ENCODE peak calls at places on chromosome 2, in nine cellular contexts. Q, Z, C, I, S, B, E, O and H are unnamed samples.

GRCh38 chr2:23823863-23824262 is 103.1 kb downstream of the ATAD2B start:
- DNase-seq in Q (no peak), Z (no peak), C (no peak), I (no peak), S (no peak), B (no peak), E (no peak), O (no peak), H (no peak)

GRCh38 chr2:111702119-111702808 is 181.7 kb downstream of the ANAPC1 start:
- DNase-seq in Q (peak; percentile 68), Z (peak; percentile 71), C (peak; percentile 44), I (peak; percentile 52), S (peak; percentile 53), B (peak; percentile 76), E (peak; percentile 75), O (peak; percentile 41), H (peak; percentile 84)

GRCh38 chr2:72165792-72166191 is 18.1 kb upstream of the CYP26B1 start:
- DNase-seq in Q (no peak), Z (peak; percentile 58), C (no peak), I (peak; percentile 36), S (no peak), B (peak; percentile 75), E (no peak), O (peak; percentile 48), H (peak; percentile 83)

GRCh38 chr2:240988146-240988545 is 10.3 kb upstream of the SNED1 start:
- DNase-seq in Q (no peak), Z (peak; percentile 45), C (no peak), I (peak; percentile 20), S (peak; percentile 50), B (peak; percentile 52), E (peak; percentile 44), O (peak; percentile 29), H (no peak)

GRCh38 chr2:160305081-160305750 is 105.1 kb upstream of the ITGB6 start:
- DNase-seq in Q (no peak), Z (peak; percentile 75), C (no peak), I (peak; percentile 83), S (peak; percentile 64), B (peak; percentile 92), E (peak; percentile 74), O (peak; percentile 91), H (peak; percentile 39)

GRCh38 chr2:28751956-28752607 is 452 bp downstream of the PPP1CB start:
- DNase-seq in Q (peak; percentile 89), Z (no peak), C (no peak), I (no peak), S (no peak), B (no peak), E (no peak), O (no peak), H (peak; percentile 17)

GRCh38 chr2:152539424-152539823 is 177.8 kb downstream of the PRPF40A start:
- DNase-seq in Q (no peak), Z (no peak), C (no peak), I (no peak), S (no peak), B (no peak), E (no peak), O (no peak), H (no peak)

GRCh38 chr2:3953117-3953516 is 249.7 kb downstream of the DCDC2C start:
- DNase-seq in Q (no peak), Z (no peak), C (no peak), I (no peak), S (no peak), B (no peak), E (no peak), O (no peak), H (no peak)

GRCh38 chr2:178241852-178242551 is 47.7 kb downstream of the OSBPL6 start:
- DNase-seq in Q (no peak), Z (peak; percentile 87), C (no peak), I (peak; percentile 94), S (peak; percentile 95), B (peak; percentile 92), E (peak; percentile 98), O (peak; percentile 81), H (peak; percentile 96)

GRCh38 chr2:241701155-241701404 is 759 bp upstream of the ING5 start:
- DNase-seq in Q (no peak), Z (peak; percentile 62), C (no peak), I (peak; percentile 76), S (no peak), B (peak; percentile 66), E (peak; percentile 63), O (no peak), H (no peak)

GRCh38 chr2:171419333-171419732 is 14.5 kb downstream of the METTL8 start:
- DNase-seq in Q (no peak), Z (no peak), C (no peak), I (no peak), S (no peak), B (no peak), E (no peak), O (no peak), H (no peak)

DNA sequence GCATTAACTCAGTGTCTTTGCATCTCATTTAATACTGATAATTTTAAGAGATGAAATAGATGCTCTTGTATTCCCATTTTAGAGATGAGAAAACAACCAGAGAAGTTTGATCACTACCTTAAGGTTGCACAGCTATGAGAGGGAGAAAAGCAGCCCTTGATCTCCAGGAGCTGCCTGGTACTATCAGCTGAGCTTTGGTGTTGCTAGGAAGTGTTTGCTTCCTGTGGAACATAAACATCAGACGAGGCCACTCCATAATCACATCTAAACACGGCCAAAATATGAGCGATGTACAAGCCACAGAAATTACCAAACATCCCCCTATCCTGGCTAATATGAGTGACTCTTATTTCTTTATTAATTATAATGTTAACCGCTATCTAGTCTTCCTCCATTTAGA is 620 bp upstream of the WDFY1 start:
- DNase-seq in Q (no peak), Z (no peak), C (no peak), I (no peak), S (no peak), B (no peak), E (no peak), O (no peak), H (no peak)
- TF ChIP-seq CTCF in Q (no peak), Z (no peak), C (no peak), I (no peak), S (no peak), B (no peak), E (no peak), O (no peak), H (no peak)

DNA sequence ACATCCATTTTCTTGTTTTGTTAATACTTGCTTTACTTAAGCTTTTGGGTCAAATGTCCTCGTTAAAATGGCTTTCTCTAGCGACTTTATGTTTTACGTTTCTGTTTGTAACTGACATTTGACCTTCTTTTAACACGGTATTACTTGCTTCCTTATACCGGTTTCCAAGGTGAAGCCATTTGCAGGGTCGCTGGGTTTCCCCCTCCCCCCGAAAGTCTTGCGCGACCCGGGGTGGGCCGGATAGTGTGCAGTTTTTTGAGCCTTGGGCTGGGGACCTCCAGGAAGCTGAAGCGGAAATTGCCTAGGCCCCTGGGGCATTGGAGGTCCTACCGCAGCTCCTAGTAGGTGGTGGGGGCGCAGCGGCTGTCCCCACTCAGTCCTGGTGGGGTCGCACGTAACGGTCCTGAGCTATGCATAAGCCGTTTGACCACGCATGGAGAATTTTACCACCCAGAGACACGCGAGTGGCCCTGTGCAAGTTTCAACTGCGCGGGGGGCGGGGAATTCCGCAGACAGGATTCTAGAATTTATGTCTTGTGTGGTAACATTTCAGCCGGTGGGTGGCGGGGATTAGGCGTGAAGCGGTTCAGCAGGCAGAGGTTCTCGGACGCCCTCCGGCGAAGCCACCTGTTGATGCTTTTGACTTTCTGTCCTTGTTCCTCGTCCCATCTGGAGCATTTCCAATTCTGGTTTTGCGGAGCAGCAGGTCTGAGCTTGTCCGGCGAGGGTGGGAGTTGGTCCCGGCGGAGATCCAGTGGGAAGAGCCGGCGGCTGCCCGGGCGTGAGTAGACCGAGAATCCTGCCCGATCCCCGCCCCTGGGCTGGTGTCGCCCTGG is 2.4 kb downstream of the CFLAR start:
- DNase-seq in Q (peak; percentile 80), Z (peak; percentile 94), C (peak; percentile 92), I (peak; percentile 79), S (peak; percentile 85), B (peak; percentile 90), E (peak; percentile 81), O (peak; percentile 95), H (peak; percentile 98)
- TF ChIP-seq CTCF in Q (no peak), Z (peak; percentile 65), C (peak; percentile 55), I (peak; percentile 47), S (peak; percentile 52), B (peak; percentile 48), E (peak; percentile 55), O (peak; percentile 75), H (peak; percentile 36)

GRCh38 chr2:216281316-216281715 is 91.0 kb downstream of the MARCHF4 start:
- DNase-seq in Q (peak; percentile 19), Z (no peak), C (no peak), I (no peak), S (no peak), B (no peak), E (no peak), O (no peak), H (no peak)

GRCh38 chr2:216285641-216286156 is 86.6 kb downstream of the MARCHF4 start:
- DNase-seq in Q (peak; percentile 33), Z (no peak), C (no peak), I (no peak), S (no peak), B (no peak), E (no peak), O (peak; percentile 29), H (no peak)

GRCh38 chr2:216284708-216285107 is 87.6 kb downstream of the MARCHF4 start:
- DNase-seq in Q (no peak), Z (no peak), C (no peak), I (no peak), S (no peak), B (no peak), E (no peak), O (no peak), H (no peak)

GRCh38 chr2:216281881-216282280 is 90.4 kb downstream of the MARCHF4 start:
- DNase-seq in Q (peak; percentile 39), Z (peak; percentile 51), C (no peak), I (no peak), S (no peak), B (no peak), E (no peak), O (no peak), H (no peak)

GRCh38 chr2:216283038-216283900 is 89.0 kb downstream of the MARCHF4 start:
- DNase-seq in Q (peak; percentile 50), Z (peak; percentile 13), C (no peak), I (no peak), S (no peak), B (no peak), E (no peak), O (no peak), H (peak; percentile 25)
- TF ChIP-seq CTCF in Q (peak; percentile 62), Z (peak; percentile 54), C (no peak), I (peak; percentile 24), S (peak; percentile 32), B (peak; percentile 42), E (peak; percentile 14), O (peak; percentile 50), H (no peak)

DNA sequence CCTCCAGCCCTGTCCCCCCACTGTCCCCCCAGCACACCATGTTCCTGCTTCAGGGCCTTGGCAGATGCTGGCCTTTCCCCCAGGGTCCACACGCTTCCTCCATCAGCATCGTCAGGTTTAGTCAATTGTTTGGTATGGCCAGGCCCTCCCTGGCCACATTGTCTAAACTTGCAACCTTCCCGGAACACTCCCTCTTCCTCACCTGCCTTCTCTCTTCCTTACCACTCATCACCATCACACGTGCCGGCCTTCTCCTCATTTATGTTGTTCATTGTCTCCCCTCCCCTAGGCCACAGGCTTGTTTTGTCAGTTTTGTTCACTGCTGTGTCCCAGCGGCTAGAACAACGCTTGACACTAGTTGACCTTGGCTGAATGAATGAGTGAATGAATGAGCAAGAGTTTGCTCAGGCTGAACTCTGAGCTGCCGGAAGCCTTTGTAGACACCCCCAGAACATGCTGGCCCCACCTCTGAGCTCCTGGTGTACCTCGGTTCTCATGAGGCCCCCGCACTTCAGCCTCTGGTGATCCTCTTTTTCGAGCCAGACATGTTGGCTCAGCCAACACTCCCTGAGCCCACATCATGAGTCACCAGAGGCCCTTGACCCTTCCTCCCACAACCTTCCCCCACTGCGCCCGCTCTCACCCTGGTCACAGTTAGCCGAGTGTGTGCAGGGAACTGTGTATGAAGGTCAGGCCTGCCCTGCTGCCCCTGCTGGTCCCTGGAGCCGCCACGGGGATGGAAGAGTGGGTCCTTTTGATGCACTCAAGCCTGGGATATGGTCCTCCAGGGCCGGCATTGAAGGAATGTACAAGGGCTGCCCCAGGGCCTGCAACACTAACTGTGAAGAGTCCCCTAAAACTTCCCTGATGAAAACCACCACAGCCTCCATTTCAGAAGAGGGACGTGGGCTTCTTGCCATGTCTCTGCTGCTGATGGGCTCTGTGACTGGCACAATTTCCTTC is 57.5 kb downstream of the HS1BP3 start:
- DNase-seq in Q (no peak), Z (peak; percentile 96), C (no peak), I (no peak), S (peak; percentile 91), B (peak; percentile 95), E (peak; percentile 67), O (peak; percentile 97), H (peak; percentile 92)
- TF ChIP-seq CTCF in Q (no peak), Z (peak; percentile 23), C (no peak), I (no peak), S (no peak), B (peak; percentile 6), E (no peak), O (no peak), H (no peak)